ENCODE peak calls at places on chromosomes 4 and X, in seven cellular contexts. H, E, Q, K, M, F and W are unnamed samples.

GRCh38 chrX:136850441-136851175 is 29.9 kb downstream of the RBMX start:
- DNase-seq in F (no peak), E (no peak), Q (no peak), H (no peak), K (no peak), M (no peak), W (no peak)

GRCh38 chr4:41887821-41888699 is 47.2 kb upstream of the TMEM33 start:
- DNase-seq in M (peak; percentile 28), K (no peak), F (no peak), E (no peak), Q (no peak), H (peak; percentile 20), W (no peak)

GRCh38 chr4:113539408-113539807 is 222.1 kb downstream of the CAMK2D start:
- DNase-seq in M (peak; percentile 21), E (no peak), K (no peak), Q (no peak), H (no peak), F (no peak), W (no peak)

GRCh38 chr4:153151535-153152452 is 52.4 kb upstream of the TRIM2 start:
- DNase-seq in Q (no peak), F (peak; percentile 44), H (peak; percentile 66), M (no peak), K (no peak), E (peak; percentile 32), W (no peak)

GRCh38 chr4:150302553-150302952 is 224.3 kb downstream of the DCLK2 start:
- DNase-seq in F (no peak), M (peak; percentile 96), Q (no peak), E (no peak), H (no peak), K (no peak), W (no peak)

GRCh38 chr4:77193511-77194236 is 36.7 kb downstream of the CCNG2 start:
- DNase-seq in E (peak; percentile 43), Q (peak; percentile 44), H (no peak), K (no peak), F (peak; percentile 27), M (no peak), W (peak; percentile 21)

GRCh38 chr4:92254767-92255442 is 48.9 kb upstream of the GRID2 start:
- DNase-seq in Q (no peak), M (no peak), E (no peak), H (no peak), K (no peak), F (no peak), W (no peak)

GRCh38 chr4:180560896-180561295 is 1682.3 kb upstream of the TENM3 start:
- DNase-seq in E (no peak), Q (no peak), F (no peak), M (no peak), H (no peak), K (no peak), W (no peak)

GRCh38 chr4:71260544-71260943 is 78.3 kb upstream of the SLC4A4 start:
- DNase-seq in K (no peak), Q (no peak), H (no peak), E (no peak), F (no peak), M (no peak), W (no peak)

GRCh38 chrX:79147477-79147876 is 3.0 kb downstream of the GPR174 start:
- DNase-seq in K (no peak), E (no peak), M (no peak), H (no peak), F (no peak), Q (no peak), W (no peak)

GRCh38 chr4:20326977-20327376 is 75.3 kb downstream of the SLIT2 start:
- DNase-seq in K (no peak), Q (no peak), M (no peak), H (no peak), F (no peak), E (no peak), W (no peak)